ENCODE peak calls at places on chromosome 7, in nine cellular contexts. R is psoas muscle, Z is colonic mucosa, Y is breast epithelium, E is mesendoderm, X is heart left ventricle, O is SJSA1, W is adipocyte, H is lower lobe of right lung. T is an unnamed sample. For H3K4me1, the result is how much of the 10 kb centered on the place peaks cover.

GRCh38 chr7:43568529-43568928 is 14.4 kb upstream of the STK17A start:
- DNase-seq in R (no peak), Z (no peak), Y (peak), E (no peak), X (no peak), O (peak), W (no peak), H (no peak), T (peak)

GRCh38 chr7:84196007-84196551 is 1.5 kb upstream of the SEMA3A start:
- DNase-seq in R (no peak), Z (no peak), Y (no peak), E (peak), X (no peak), O (peak), W (peak), H (no peak), T (no peak)

GRCh38 chr7:20541615-20542349 is 73.7 kb upstream of the ABCB5 start:
- DNase-seq in R (no peak), Z (no peak), Y (no peak), E (no peak), X (no peak), O (no peak), W (no peak), H (no peak), T (no peak)

GRCh38 chr7:42722198-42722597 is 189.7 kb downstream of the C7orf25 start:
- DNase-seq in R (no peak), Z (no peak), Y (no peak), E (no peak), X (no peak), O (no peak), W (no peak), H (no peak), T (no peak)

GRCh38 chr7:108479751-108480150 is 23.5 kb upstream of the NRCAM start:
- DNase-seq in R (no peak), Z (no peak), Y (no peak), E (no peak), X (no peak), O (no peak), W (no peak), H (no peak), T (no peak)

GRCh38 chr7:30274641-30275040 is 9.8 kb upstream of the ZNRF2 start:
- DNase-seq in R (no peak), Z (no peak), Y (no peak), E (no peak), X (no peak), O (no peak), W (no peak), H (no peak), T (no peak)

GRCh38 chr7:106895246-106895864 is 30.3 kb downstream of the PIK3CG start:
- DNase-seq in R (no peak), Z (peak), Y (peak), E (no peak), X (no peak), O (no peak), W (no peak), H (no peak), T (no peak)

GRCh38 chr7:130732980-130733865 is 784 bp downstream of the KLF14 start:
- DNase-seq in R (peak), Z (peak), Y (no peak), E (peak), X (no peak), O (peak), W (peak), H (peak), T (no peak)

GRCh38 chr7:119572132-119572531 is 700.8 kb upstream of the KCND2 start:
- DNase-seq in R (no peak), Z (no peak), Y (no peak), E (peak), X (no peak), O (no peak), W (no peak), H (no peak), T (no peak)

GRCh38 chr7:46317256-46317655 is 396.2 kb upstream of the IGFBP3 start:
- DNase-seq in R (no peak), Z (no peak), Y (no peak), E (no peak), X (no peak), O (no peak), W (peak), H (no peak), T (no peak)

GRCh38 chr7:5450549-5451327 is 27.1 kb upstream of the TNRC18 start:
- DNase-seq in R (peak), Z (peak), Y (no peak), E (peak), X (peak), O (no peak), W (peak), H (peak), T (peak)

GRCh38 chr7:2689951-2690705 is 2.1 kb downstream of the AMZ1 start:
- DNase-seq in R (no peak), Z (no peak), Y (no peak), E (no peak), X (no peak), O (peak), W (peak), H (no peak), T (no peak)

GRCh38 chr7:84677386-84677785 is 482.8 kb upstream of the SEMA3A start:
- DNase-seq in R (no peak), Z (no peak), Y (no peak), E (no peak), X (no peak), O (no peak), W (peak), H (no peak), T (no peak)

DNA sequence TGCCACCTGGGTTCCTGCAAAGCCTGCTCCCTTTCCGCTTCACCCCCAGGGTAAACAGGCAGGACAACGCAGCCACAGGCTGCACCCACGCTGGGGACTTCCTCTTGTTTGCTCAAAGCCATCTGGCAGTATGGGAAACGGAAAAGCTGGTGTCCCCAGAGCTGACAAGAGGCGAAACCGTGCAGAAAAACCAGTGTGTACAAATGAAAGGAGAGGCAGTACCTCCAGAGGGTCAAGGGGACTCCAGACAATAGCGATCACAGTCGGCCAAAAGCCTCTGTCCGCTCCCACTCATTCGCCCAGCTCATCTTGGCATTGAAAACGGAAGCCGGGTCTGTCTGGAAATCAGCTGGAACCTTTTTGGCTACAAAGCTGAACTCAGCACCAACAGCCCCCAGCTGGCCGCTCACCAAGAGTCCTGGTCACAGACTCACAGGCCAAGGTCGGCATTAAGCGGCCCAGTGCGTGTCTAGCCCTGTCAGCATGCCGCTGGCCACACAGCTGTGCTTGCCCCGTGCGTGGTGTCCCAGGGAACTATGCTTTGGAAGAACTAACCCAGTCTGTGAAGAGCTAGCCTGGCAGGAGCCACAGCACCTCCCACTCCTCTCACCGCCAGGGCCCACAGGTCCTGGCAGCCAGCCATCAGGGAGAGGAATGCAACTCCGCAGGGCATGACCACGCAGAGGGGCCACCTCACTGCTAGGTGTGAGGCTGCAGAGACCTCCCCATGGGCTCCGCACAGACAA is 10.4 kb downstream of the TNS3 start:
- DNase-seq in R (peak), Z (peak), Y (peak), E (peak), X (peak), O (peak), W (peak), H (peak), T (peak)
- H3K4me1 ChIP-seq in R (under half), Z (under half), Y (under half), E (under half), X (under half), O (half or more), W (under half), H (half or more), T (half or more)

DNA sequence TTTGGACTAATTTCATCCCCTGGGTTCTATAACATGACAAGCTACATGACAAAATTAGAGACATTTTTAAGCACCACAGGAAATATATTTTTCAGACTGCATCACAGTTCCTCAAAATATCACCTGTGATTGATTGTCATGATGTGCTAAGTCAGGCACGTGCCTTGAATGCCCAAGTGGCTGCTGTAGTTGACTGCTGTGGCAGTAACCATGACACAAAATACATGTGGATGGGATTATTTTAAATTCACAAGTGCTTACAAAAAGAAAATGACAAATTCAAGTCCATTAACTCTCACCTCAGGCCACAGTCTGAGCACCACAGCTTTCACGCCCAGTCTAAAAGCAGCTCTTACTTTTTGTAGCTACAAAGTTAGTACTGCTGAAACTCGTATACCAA is 45.5 kb downstream of the TNPO3 start:
- DNase-seq in R (no peak), Z (no peak), Y (no peak), E (no peak), X (no peak), O (no peak), W (no peak), H (no peak), T (no peak)
- H3K4me1 ChIP-seq in R (under half), Z (under half), Y (under half), E (under half), X (under half), O (under half), W (under half), H (under half), T (under half)

DNA sequence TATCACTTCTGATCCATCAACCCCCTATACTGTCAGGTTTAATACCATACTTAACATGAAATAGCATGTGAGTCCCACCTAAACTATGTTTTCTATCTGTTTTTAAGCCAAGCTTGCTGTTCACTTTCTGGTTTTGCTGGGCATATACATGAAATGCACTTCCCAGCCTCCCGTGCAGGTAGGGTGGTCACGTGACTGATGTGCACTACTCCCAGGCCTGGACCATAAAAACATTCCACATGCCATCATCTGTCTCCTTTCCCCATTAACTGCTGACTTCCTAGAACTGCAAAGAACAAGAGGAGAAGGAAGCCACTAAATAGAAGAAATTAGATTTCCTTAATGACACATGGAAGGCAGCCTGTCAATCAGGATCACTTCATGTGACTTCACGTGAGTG is 40.1 kb upstream of the CALD1 start:
- DNase-seq in R (no peak), Z (no peak), Y (no peak), E (no peak), X (no peak), O (no peak), W (no peak), H (no peak), T (no peak)
- H3K4me1 ChIP-seq in R (under half), Z (under half), Y (under half), E (under half), X (under half), O (half or more), W (half or more), H (under half), T (under half)

GRCh38 chr7:157615101-157615817 is 278.5 kb downstream of the DNAJB6 start:
- DNase-seq in R (no peak), Z (no peak), Y (peak), E (no peak), X (peak), O (no peak), W (no peak), H (no peak), T (no peak)
- H3K4me1 ChIP-seq in R (under half), Z (under half), Y (under half), E (under half), X (under half), O (under half), W (under half), H (under half), T (under half)

DNA sequence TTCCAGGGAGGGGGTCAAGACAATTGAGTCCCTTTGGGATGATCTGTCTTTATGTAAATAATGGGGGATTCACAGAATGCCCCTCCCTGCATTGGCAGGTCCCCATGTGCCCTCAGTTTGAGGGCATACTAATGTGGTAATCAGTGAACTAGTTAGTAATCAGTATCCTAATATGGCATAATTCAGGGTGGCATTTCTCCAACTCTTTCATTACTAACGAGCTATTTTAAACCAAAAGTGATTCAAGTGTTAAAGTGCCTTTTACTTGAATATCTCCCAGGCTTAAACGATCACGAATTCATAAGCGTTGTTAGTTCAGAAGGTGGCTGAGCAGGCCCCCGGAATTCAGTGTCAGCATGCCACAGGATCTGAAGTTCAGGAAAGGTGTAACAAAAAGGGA is 1.5 kb upstream of the DNAJB6 start:
- DNase-seq in R (no peak), Z (no peak), Y (no peak), E (no peak), X (no peak), O (no peak), W (no peak), H (no peak), T (no peak)
- H3K4me1 ChIP-seq in R (under half), Z (under half), Y (under half), E (under half), X (under half), O (under half), W (under half), H (under half), T (under half)

DNA sequence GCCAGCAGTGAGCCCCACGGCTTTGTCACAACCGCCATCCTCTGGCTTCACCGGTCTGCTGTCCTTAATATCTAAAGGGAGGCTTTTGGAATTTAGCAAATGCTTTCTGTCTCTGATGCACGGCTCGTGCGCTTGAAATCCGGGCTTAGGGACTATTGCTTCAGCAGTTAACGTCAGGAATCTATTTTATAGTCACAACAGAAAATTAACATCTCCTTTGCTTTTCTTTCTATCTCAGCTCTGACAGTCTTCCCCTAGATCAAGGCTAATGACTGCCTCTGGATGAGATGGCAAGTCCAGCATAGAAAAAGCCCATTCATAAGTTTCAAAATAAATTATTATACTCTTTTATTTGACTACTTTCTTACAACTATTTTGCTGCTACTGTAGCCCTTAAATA is 423.8 kb downstream of the GALNT17 start:
- DNase-seq in R (no peak), Z (no peak), Y (no peak), E (no peak), X (no peak), O (no peak), W (no peak), H (no peak), T (no peak)
- H3K4me1 ChIP-seq in R (under half), Z (under half), Y (under half), E (under half), X (under half), O (under half), W (under half), H (under half), T (under half)

T was measured in PC-3.